ENCODE peak calls at places on chromosomes 2 and 18, in eight cellular contexts. P is GM23338, B is HepG2, K is HCT116, W is GM12878, J is upper lobe of left lung, C is Panc1, M is K562. V is an unnamed sample.

GRCh38 chr2:85529809-85530208 is 9.2 kb upstream of the MAT2A start:
- ATAC-seq in W (no peak), K (no peak), B (no peak), P (no peak), C (no peak), M (no peak), J (no peak), V (no peak)

GRCh38 chr18:28771849-28772248 is 594.9 kb upstream of the CDH2 start:
- ATAC-seq in W (peak; percentile 23), M (no peak), K (no peak), C (no peak), P (no peak), B (no peak), J (no peak), V (no peak)

GRCh38 chr2:133504566-133505505 is 63.4 kb downstream of the NCKAP5 start:
- ATAC-seq in C (no peak), J (no peak), P (no peak), K (no peak), W (no peak), M (no peak), B (no peak), V (no peak)

GRCh38 chr2:120825370-120826259 is 89.9 kb downstream of the GLI2 start:
- ATAC-seq in J (peak; percentile 65), C (peak; percentile 33), B (peak; percentile 19), K (no peak), P (peak; percentile 57), M (no peak), W (no peak), V (peak; percentile 79)

GRCh38 chr2:239674101-239674980 is 273.5 kb upstream of the HDAC4 start:
- ATAC-seq in B (no peak), C (no peak), M (no peak), K (no peak), W (no peak), P (no peak), J (no peak), V (no peak)

GRCh38 chr18:54388203-54389142 is 30.8 kb downstream of the C18orf54 start:
- ATAC-seq in W (peak; percentile 94), C (peak; percentile 95), B (peak; percentile 92), K (peak; percentile 87), M (peak; percentile 95), P (peak; percentile 90), J (no peak), V (no peak)

GRCh38 chr18:54444309-54444914 is 86.7 kb downstream of the C18orf54 start:
- ATAC-seq in J (no peak), B (peak; percentile 87), W (peak; percentile 86), K (peak; percentile 91), C (peak; percentile 62), M (peak; percentile 81), P (peak; percentile 97), V (no peak)

GRCh38 chr2:200380833-200381542 is 74.5 kb downstream of the SPATS2L start:
- ATAC-seq in M (peak; percentile 57), K (no peak), W (peak; percentile 15), J (no peak), B (no peak), P (no peak), C (no peak), V (no peak)

GRCh38 chr18:41870191-41870590 is 84.8 kb upstream of the PIK3C3 start:
- ATAC-seq in W (no peak), P (no peak), B (no peak), C (no peak), M (no peak), K (no peak), J (no peak), V (no peak)

GRCh38 chr2:159873136-159873728 is 75.2 kb upstream of the CD302 start:
- ATAC-seq in P (peak; percentile 66), M (peak; percentile 83), B (peak; percentile 85), J (no peak), W (peak; percentile 30), K (peak; percentile 42), C (peak; percentile 79), V (peak; percentile 57)

GRCh38 chr2:10900216-10901109 is 11.3 kb upstream of the KCNF1 start:
- ATAC-seq in B (peak; percentile 97), P (no peak), C (peak; percentile 79), M (peak; percentile 84), J (peak; percentile 35), W (peak; percentile 83), K (peak; percentile 95), V (no peak)

GRCh38 chr18:58286793-58287625 is 243.0 kb downstream of the NEDD4L start:
- ATAC-seq in C (no peak), K (no peak), M (no peak), W (no peak), B (peak; percentile 75), P (no peak), J (no peak), V (no peak)

GRCh38 chr2:11866358-11867335 is 120.2 kb downstream of the LPIN1 start:
- ATAC-seq in C (no peak), W (peak; percentile 55), P (no peak), M (no peak), K (no peak), B (no peak), J (no peak), V (no peak)

GRCh38 chr18:23934252-23934651 is 80.3 kb upstream of the TTC39C start:
- ATAC-seq in C (no peak), K (no peak), W (peak; percentile 55), P (no peak), J (no peak), B (no peak), M (no peak), V (no peak)

GRCh38 chr18:37838086-37838485 is 272.5 kb upstream of the CELF4 start:
- ATAC-seq in W (no peak), B (no peak), J (no peak), M (no peak), P (no peak), C (no peak), K (no peak), V (no peak)

GRCh38 chr2:121210691-121211090 is 74.3 kb downstream of the TFCP2L1 start:
- ATAC-seq in C (peak; percentile 72), B (peak; percentile 66), P (no peak), W (no peak), M (peak; percentile 72), K (peak; percentile 89), J (peak; percentile 52), V (no peak)

GRCh38 chr18:53441761-53442414 is 782.6 kb downstream of the MBD2 start:
- ATAC-seq in P (no peak), M (no peak), W (no peak), C (no peak), K (no peak), B (no peak), J (no peak), V (no peak)

GRCh38 chr2:217826505-217826904 is 176.3 kb downstream of the TNS1 start:
- ATAC-seq in K (no peak), P (peak; percentile 25), C (no peak), M (no peak), J (peak; percentile 68), W (no peak), B (no peak), V (peak; percentile 83)

GRCh38 chr2:204108301-204108700 is 171.7 kb downstream of the ICOS start:
- ATAC-seq in M (peak; percentile 81), W (peak; percentile 72), J (peak; percentile 49), P (peak; percentile 91), B (peak; percentile 85), K (peak; percentile 83), C (no peak), V (peak; percentile 63)

GRCh38 chr2:85718885-85719487 is 24.8 kb downstream of the GNLY start:
- ATAC-seq in B (no peak), J (no peak), C (no peak), W (no peak), P (no peak), K (no peak), M (no peak), V (no peak)

GRCh38 chr18:3604260-3604625 is 154.3 kb downstream of the TGIF1 start:
- ATAC-seq in B (no peak), C (no peak), P (no peak), W (peak; percentile 54), J (no peak), K (no peak), M (peak; percentile 0), V (no peak)

GRCh38 chr2:171227066-171227782 is 66.5 kb upstream of the TLK1 start:
- ATAC-seq in K (no peak), P (no peak), M (peak; percentile 78), C (no peak), J (no peak), W (no peak), B (no peak), V (no peak)

GRCh38 chr18:70284976-70285610 is 3.8 kb upstream of the SOCS6 start:
- ATAC-seq in P (no peak), C (no peak), W (no peak), J (peak; percentile 55), M (no peak), B (no peak), K (no peak), V (no peak)

GRCh38 chr18:11669271-11669947 is 19.7 kb upstream of the GNAL start:
- ATAC-seq in W (no peak), J (no peak), K (no peak), B (no peak), P (peak; percentile 19), M (peak; percentile 39), C (no peak), V (no peak)

GRCh38 chr2:109242654-109243331 is 113.8 kb downstream of the SH3RF3 start:
- ATAC-seq in W (no peak), J (peak; percentile 89), K (no peak), C (no peak), P (no peak), B (no peak), M (no peak), V (peak; percentile 90)
- TF ChIP-seq POLR2AphosphoS5 in W (no peak), J (peak; percentile 80), K (no peak), C (no peak), P (no peak), B (no peak), M (no peak), V (peak; percentile 79)

GRCh38 chr2:1790473-1790872 is 46.2 kb upstream of the PXDN start:
- ATAC-seq in P (no peak), C (no peak), M (no peak), W (no peak), K (no peak), B (no peak), J (no peak), V (no peak)
- H3K4me1 ChIP-seq in P (no peaks in the 10 kb centered on the region), C (peaks cover 10% of the 10 kb centered on the region), M (no peaks in the 10 kb centered on the region), W (no peaks in the 10 kb centered on the region), K (no peaks in the 10 kb centered on the region), B (no peaks in the 10 kb centered on the region), J (peaks cover 11% of the 10 kb centered on the region), V (no peaks in the 10 kb centered on the region)

GRCh38 chr2:16665746-16666452 is at the start of gene CYRIA:
- ATAC-seq in K (peak; percentile 85), C (peak; percentile 76), J (peak; percentile 85), W (peak; percentile 74), M (peak; percentile 87), B (peak; percentile 82), P (peak; percentile 65), V (peak; percentile 76)
- TF ChIP-seq POLR2AphosphoS5 in K (no peak), C (no peak), J (no peak), W (no peak), M (no peak), B (no peak), P (no peak), V (no peak)

DNA sequence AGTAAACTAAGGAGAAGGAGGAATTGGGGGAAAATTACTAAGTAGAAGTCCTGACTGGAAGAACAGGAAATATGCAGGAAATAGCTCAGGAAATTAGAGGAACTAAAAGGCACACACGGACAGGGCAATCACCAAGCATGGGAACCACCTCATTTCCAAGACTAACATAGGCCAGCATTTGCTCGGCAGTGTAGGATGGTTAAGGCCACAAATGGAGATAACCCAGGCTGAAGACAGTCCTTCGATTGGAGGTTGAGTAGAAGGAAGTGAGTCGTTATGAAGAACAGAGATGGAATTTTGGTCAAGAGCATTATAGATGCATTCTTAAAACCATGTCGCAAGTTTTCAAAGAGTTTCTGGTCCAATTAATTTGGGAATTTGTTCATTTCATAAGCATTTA is 401.4 kb downstream of the ALK start:
- ATAC-seq in B (no peak), K (no peak), P (no peak), C (no peak), M (no peak), J (no peak), W (no peak), V (no peak)
- H3K4me1 ChIP-seq in B (no peaks in the 10 kb centered on the region), K (no peaks in the 10 kb centered on the region), P (peaks cover 11% of the 10 kb centered on the region), C (no peaks in the 10 kb centered on the region), M (no peaks in the 10 kb centered on the region), J (peaks cover 5% of the 10 kb centered on the region), W (no peaks in the 10 kb centered on the region), V (no peaks in the 10 kb centered on the region)